ENCODE peak calls at places on chromosomes 2 and 18, in ten cellular contexts. One of them, this sample, is unnamed.

GRCh38 chr18:79405019-79405780 is 9.5 kb downstream of the NFATC1 start:
- DNase-seq in BJ: no peak
- DNase-seq in mesenchymal stem cell: no peak
- DNase-seq in activated T-helper 1 cell treated with Interleukin-2 at 50 U/mL for 16 hours: no peak
- DNase-seq in type B pancreatic cell: no peak
- DNase-seq in nephron progenitor cell: no peak
- DNase-seq in AG08395: no peak
- DNase-seq in right atrium auricular region: no peak
- DNase-seq in kidney: peak
- DNase-seq in substantia nigra: no peak
- DNase-seq in this sample: no peak

GRCh38 chr2:128274218-128274617 is 44.5 kb downstream of the HS6ST1 start:
- DNase-seq in type B pancreatic cell: no peak
- DNase-seq in right atrium auricular region: no peak
- DNase-seq in substantia nigra: no peak
- DNase-seq in kidney: no peak
- DNase-seq in BJ: no peak
- DNase-seq in AG08395: no peak
- DNase-seq in nephron progenitor cell: no peak
- DNase-seq in activated T-helper 1 cell treated with Interleukin-2 at 50 U/mL for 16 hours: no peak
- DNase-seq in mesenchymal stem cell: no peak
- DNase-seq in this sample: no peak

GRCh38 chr2:29583104-29583503 is 338.3 kb downstream of the ALK start:
- DNase-seq in right atrium auricular region: no peak
- DNase-seq in mesenchymal stem cell: no peak
- DNase-seq in activated T-helper 1 cell treated with Interleukin-2 at 50 U/mL for 16 hours: no peak
- DNase-seq in kidney: no peak
- DNase-seq in nephron progenitor cell: no peak
- DNase-seq in type B pancreatic cell: no peak
- DNase-seq in substantia nigra: no peak
- DNase-seq in BJ: no peak
- DNase-seq in AG08395: peak
- DNase-seq in this sample: no peak

GRCh38 chr18:9631814-9632496 is 17.6 kb upstream of the PPP4R1 start:
- DNase-seq in type B pancreatic cell: no peak
- DNase-seq in nephron progenitor cell: no peak
- DNase-seq in kidney: no peak
- DNase-seq in mesenchymal stem cell: peak
- DNase-seq in AG08395: peak
- DNase-seq in substantia nigra: no peak
- DNase-seq in right atrium auricular region: no peak
- DNase-seq in activated T-helper 1 cell treated with Interleukin-2 at 50 U/mL for 16 hours: no peak
- DNase-seq in BJ: peak
- DNase-seq in this sample: peak

GRCh38 chr2:16665746-16666452 is at the start of gene CYRIA:
- DNase-seq in right atrium auricular region: no peak
- DNase-seq in nephron progenitor cell: peak
- DNase-seq in activated T-helper 1 cell treated with Interleukin-2 at 50 U/mL for 16 hours: no peak
- DNase-seq in BJ: no peak
- DNase-seq in AG08395: peak
- DNase-seq in substantia nigra: no peak
- DNase-seq in mesenchymal stem cell: peak
- DNase-seq in kidney: peak
- DNase-seq in type B pancreatic cell: no peak
- DNase-seq in this sample: peak

GRCh38 chr2:117801826-117802225 is 12.7 kb upstream of the DDX18 start:
- DNase-seq in nephron progenitor cell: no peak
- DNase-seq in activated T-helper 1 cell treated with Interleukin-2 at 50 U/mL for 16 hours: no peak
- DNase-seq in substantia nigra: no peak
- DNase-seq in type B pancreatic cell: no peak
- DNase-seq in BJ: peak
- DNase-seq in right atrium auricular region: no peak
- DNase-seq in kidney: no peak
- DNase-seq in AG08395: peak
- DNase-seq in mesenchymal stem cell: no peak
- DNase-seq in this sample: peak

GRCh38 chr2:18630541-18630940 is 41.2 kb upstream of the NT5C1B start:
- DNase-seq in activated T-helper 1 cell treated with Interleukin-2 at 50 U/mL for 16 hours: no peak
- DNase-seq in kidney: no peak
- DNase-seq in nephron progenitor cell: no peak
- DNase-seq in substantia nigra: no peak
- DNase-seq in AG08395: no peak
- DNase-seq in mesenchymal stem cell: no peak
- DNase-seq in BJ: no peak
- DNase-seq in type B pancreatic cell: no peak
- DNase-seq in right atrium auricular region: no peak
- DNase-seq in this sample: peak

GRCh38 chr18:37631422-37631821 is 65.8 kb upstream of the CELF4 start:
- DNase-seq in kidney: no peak
- DNase-seq in type B pancreatic cell: no peak
- DNase-seq in AG08395: no peak
- DNase-seq in mesenchymal stem cell: no peak
- DNase-seq in BJ: no peak
- DNase-seq in nephron progenitor cell: no peak
- DNase-seq in activated T-helper 1 cell treated with Interleukin-2 at 50 U/mL for 16 hours: no peak
- DNase-seq in substantia nigra: no peak
- DNase-seq in right atrium auricular region: no peak
- DNase-seq in this sample: no peak

GRCh38 chr2:238518828-238519186 is 92.1 kb downstream of the ASB1 start:
- DNase-seq in substantia nigra: no peak
- DNase-seq in type B pancreatic cell: no peak
- DNase-seq in AG08395: peak
- DNase-seq in mesenchymal stem cell: no peak
- DNase-seq in BJ: no peak
- DNase-seq in nephron progenitor cell: no peak
- DNase-seq in kidney: peak
- DNase-seq in activated T-helper 1 cell treated with Interleukin-2 at 50 U/mL for 16 hours: no peak
- DNase-seq in right atrium auricular region: no peak
- DNase-seq in this sample: no peak

GRCh38 chr2:65096948-65097347 is 33.0 kb downstream of the RAB1A start:
- DNase-seq in substantia nigra: no peak
- DNase-seq in nephron progenitor cell: no peak
- DNase-seq in right atrium auricular region: no peak
- DNase-seq in type B pancreatic cell: no peak
- DNase-seq in AG08395: peak
- DNase-seq in kidney: no peak
- DNase-seq in BJ: no peak
- DNase-seq in mesenchymal stem cell: peak
- DNase-seq in activated T-helper 1 cell treated with Interleukin-2 at 50 U/mL for 16 hours: no peak
- DNase-seq in this sample: peak

GRCh38 chr2:177291701-177292100 is 27.2 kb upstream of the NFE2L2 start:
- DNase-seq in nephron progenitor cell: no peak
- DNase-seq in activated T-helper 1 cell treated with Interleukin-2 at 50 U/mL for 16 hours: no peak
- DNase-seq in substantia nigra: no peak
- DNase-seq in mesenchymal stem cell: no peak
- DNase-seq in right atrium auricular region: no peak
- DNase-seq in kidney: no peak
- DNase-seq in BJ: no peak
- DNase-seq in AG08395: no peak
- DNase-seq in type B pancreatic cell: no peak
- DNase-seq in this sample: no peak

GRCh38 chr2:96806468-96807126 is 9.5 kb upstream of the CNNM3 start:
- DNase-seq in mesenchymal stem cell: peak
- DNase-seq in BJ: no peak
- DNase-seq in substantia nigra: no peak
- DNase-seq in kidney: peak
- DNase-seq in nephron progenitor cell: no peak
- DNase-seq in right atrium auricular region: no peak
- DNase-seq in type B pancreatic cell: no peak
- DNase-seq in activated T-helper 1 cell treated with Interleukin-2 at 50 U/mL for 16 hours: peak
- DNase-seq in AG08395: no peak
- DNase-seq in this sample: no peak

GRCh38 chr2:171248205-171248662 is 87.5 kb upstream of the TLK1 start:
- DNase-seq in activated T-helper 1 cell treated with Interleukin-2 at 50 U/mL for 16 hours: no peak
- DNase-seq in kidney: no peak
- DNase-seq in nephron progenitor cell: no peak
- DNase-seq in substantia nigra: no peak
- DNase-seq in mesenchymal stem cell: no peak
- DNase-seq in right atrium auricular region: no peak
- DNase-seq in BJ: no peak
- DNase-seq in AG08395: no peak
- DNase-seq in type B pancreatic cell: no peak
- DNase-seq in this sample: no peak

GRCh38 chr2:204645018-204645775 is 99.9 kb downstream of the PARD3B start:
- DNase-seq in substantia nigra: no peak
- DNase-seq in kidney: no peak
- DNase-seq in activated T-helper 1 cell treated with Interleukin-2 at 50 U/mL for 16 hours: no peak
- DNase-seq in nephron progenitor cell: no peak
- DNase-seq in BJ: no peak
- DNase-seq in AG08395: peak
- DNase-seq in type B pancreatic cell: no peak
- DNase-seq in right atrium auricular region: no peak
- DNase-seq in mesenchymal stem cell: peak
- DNase-seq in this sample: peak

GRCh38 chr2:123816203-123816602 is 208.9 kb upstream of the CNTNAP5 start:
- DNase-seq in type B pancreatic cell: no peak
- DNase-seq in BJ: no peak
- DNase-seq in activated T-helper 1 cell treated with Interleukin-2 at 50 U/mL for 16 hours: no peak
- DNase-seq in kidney: no peak
- DNase-seq in right atrium auricular region: no peak
- DNase-seq in nephron progenitor cell: no peak
- DNase-seq in AG08395: no peak
- DNase-seq in substantia nigra: no peak
- DNase-seq in mesenchymal stem cell: no peak
- DNase-seq in this sample: no peak

GRCh38 chr2:175679231-175679630 is 322.8 kb downstream of the LNPK start:
- DNase-seq in kidney: no peak
- DNase-seq in mesenchymal stem cell: no peak
- DNase-seq in BJ: no peak
- DNase-seq in substantia nigra: no peak
- DNase-seq in type B pancreatic cell: no peak
- DNase-seq in right atrium auricular region: no peak
- DNase-seq in nephron progenitor cell: no peak
- DNase-seq in AG08395: no peak
- DNase-seq in activated T-helper 1 cell treated with Interleukin-2 at 50 U/mL for 16 hours: no peak
- DNase-seq in this sample: no peak

GRCh38 chr2:230225486-230225885 is at the start of gene SP140:
- DNase-seq in type B pancreatic cell: no peak
- DNase-seq in activated T-helper 1 cell treated with Interleukin-2 at 50 U/mL for 16 hours: peak
- DNase-seq in AG08395: no peak
- DNase-seq in mesenchymal stem cell: no peak
- DNase-seq in BJ: no peak
- DNase-seq in right atrium auricular region: peak
- DNase-seq in substantia nigra: no peak
- DNase-seq in kidney: peak
- DNase-seq in nephron progenitor cell: no peak
- DNase-seq in this sample: no peak

GRCh38 chr2:55162284-55163006 is 69.6 kb downstream of the CLHC1 start:
- DNase-seq in type B pancreatic cell: peak
- DNase-seq in substantia nigra: no peak
- DNase-seq in kidney: no peak
- DNase-seq in nephron progenitor cell: peak
- DNase-seq in right atrium auricular region: no peak
- DNase-seq in BJ: no peak
- DNase-seq in AG08395: no peak
- DNase-seq in activated T-helper 1 cell treated with Interleukin-2 at 50 U/mL for 16 hours: no peak
- DNase-seq in mesenchymal stem cell: no peak
- DNase-seq in this sample: no peak

GRCh38 chr2:37449686-37450392 is 105.4 kb downstream of the QPCT start:
- DNase-seq in nephron progenitor cell: peak
- DNase-seq in BJ: no peak
- DNase-seq in AG08395: no peak
- DNase-seq in activated T-helper 1 cell treated with Interleukin-2 at 50 U/mL for 16 hours: no peak
- DNase-seq in kidney: peak
- DNase-seq in mesenchymal stem cell: peak
- DNase-seq in substantia nigra: no peak
- DNase-seq in right atrium auricular region: no peak
- DNase-seq in type B pancreatic cell: no peak
- DNase-seq in this sample: no peak

GRCh38 chr2:141105763-141106162 is 1025.1 kb downstream of the LRP1B start:
- DNase-seq in kidney: no peak
- DNase-seq in AG08395: no peak
- DNase-seq in BJ: no peak
- DNase-seq in mesenchymal stem cell: no peak
- DNase-seq in type B pancreatic cell: no peak
- DNase-seq in nephron progenitor cell: no peak
- DNase-seq in activated T-helper 1 cell treated with Interleukin-2 at 50 U/mL for 16 hours: no peak
- DNase-seq in substantia nigra: no peak
- DNase-seq in right atrium auricular region: no peak
- DNase-seq in this sample: no peak

GRCh38 chr2:212897296-212897695 is 254.1 kb downstream of the IKZF2 start:
- DNase-seq in AG08395: peak
- DNase-seq in substantia nigra: no peak
- DNase-seq in BJ: no peak
- DNase-seq in kidney: no peak
- DNase-seq in type B pancreatic cell: no peak
- DNase-seq in mesenchymal stem cell: no peak
- DNase-seq in nephron progenitor cell: no peak
- DNase-seq in right atrium auricular region: no peak
- DNase-seq in activated T-helper 1 cell treated with Interleukin-2 at 50 U/mL for 16 hours: no peak
- DNase-seq in this sample: no peak

GRCh38 chr2:198408171-198408570 is 603.8 kb downstream of the PLCL1 start:
- DNase-seq in activated T-helper 1 cell treated with Interleukin-2 at 50 U/mL for 16 hours: no peak
- DNase-seq in right atrium auricular region: no peak
- DNase-seq in AG08395: no peak
- DNase-seq in nephron progenitor cell: no peak
- DNase-seq in kidney: no peak
- DNase-seq in BJ: no peak
- DNase-seq in mesenchymal stem cell: no peak
- DNase-seq in substantia nigra: no peak
- DNase-seq in type B pancreatic cell: no peak
- DNase-seq in this sample: no peak

GRCh38 chr2:235641956-235642355 is 148.1 kb downstream of the AGAP1 start:
- DNase-seq in substantia nigra: no peak
- DNase-seq in mesenchymal stem cell: no peak
- DNase-seq in type B pancreatic cell: no peak
- DNase-seq in activated T-helper 1 cell treated with Interleukin-2 at 50 U/mL for 16 hours: no peak
- DNase-seq in nephron progenitor cell: no peak
- DNase-seq in right atrium auricular region: no peak
- DNase-seq in BJ: no peak
- DNase-seq in kidney: no peak
- DNase-seq in AG08395: no peak
- DNase-seq in this sample: no peak

GRCh38 chr2:199485732-199486335 is 28.1 kb upstream of the SATB2 start:
- DNase-seq in mesenchymal stem cell: peak
- DNase-seq in right atrium auricular region: no peak
- DNase-seq in BJ: no peak
- DNase-seq in kidney: no peak
- DNase-seq in activated T-helper 1 cell treated with Interleukin-2 at 50 U/mL for 16 hours: no peak
- DNase-seq in substantia nigra: no peak
- DNase-seq in nephron progenitor cell: peak
- DNase-seq in AG08395: peak
- DNase-seq in type B pancreatic cell: no peak
- DNase-seq in this sample: peak

GRCh38 chr2:106062627-106063026 is 131.5 kb downstream of the UXS1 start:
- DNase-seq in kidney: no peak
- DNase-seq in right atrium auricular region: peak
- DNase-seq in activated T-helper 1 cell treated with Interleukin-2 at 50 U/mL for 16 hours: no peak
- DNase-seq in BJ: no peak
- DNase-seq in type B pancreatic cell: no peak
- DNase-seq in mesenchymal stem cell: no peak
- DNase-seq in AG08395: no peak
- DNase-seq in nephron progenitor cell: no peak
- DNase-seq in substantia nigra: no peak
- DNase-seq in this sample: no peak

GRCh38 chr2:79292936-79293335 is 133.4 kb upstream of the REG3A start:
- DNase-seq in kidney: no peak
- DNase-seq in substantia nigra: no peak
- DNase-seq in nephron progenitor cell: no peak
- DNase-seq in mesenchymal stem cell: no peak
- DNase-seq in right atrium auricular region: no peak
- DNase-seq in AG08395: no peak
- DNase-seq in BJ: no peak
- DNase-seq in activated T-helper 1 cell treated with Interleukin-2 at 50 U/mL for 16 hours: no peak
- DNase-seq in type B pancreatic cell: no peak
- DNase-seq in this sample: no peak

GRCh38 chr2:119827866-119828507 is 68.3 kb downstream of the PTPN4 start:
- DNase-seq in mesenchymal stem cell: peak
- DNase-seq in type B pancreatic cell: no peak
- DNase-seq in nephron progenitor cell: no peak
- DNase-seq in substantia nigra: no peak
- DNase-seq in BJ: no peak
- DNase-seq in activated T-helper 1 cell treated with Interleukin-2 at 50 U/mL for 16 hours: no peak
- DNase-seq in AG08395: no peak
- DNase-seq in kidney: no peak
- DNase-seq in right atrium auricular region: no peak
- DNase-seq in this sample: peak

GRCh38 chr2:186995092-186995491 is 146.1 kb upstream of the ZSWIM2 start:
- DNase-seq in nephron progenitor cell: no peak
- DNase-seq in substantia nigra: no peak
- DNase-seq in right atrium auricular region: no peak
- DNase-seq in activated T-helper 1 cell treated with Interleukin-2 at 50 U/mL for 16 hours: no peak
- DNase-seq in AG08395: peak
- DNase-seq in kidney: no peak
- DNase-seq in BJ: no peak
- DNase-seq in type B pancreatic cell: no peak
- DNase-seq in mesenchymal stem cell: peak
- DNase-seq in this sample: peak